ENCODE peak calls at places on chromosomes 2 and 18, in eight cellular contexts. C is activated effector memory CD4-positive, alpha-beta T cell treated with Interleukin-2 at 50 U/mL for 16 hours; N is lung microvascular endothelial cell; O is HCT116; H is M059J; G is progenitor cell of endocrine pancreas; K is NCI-H2081 treated with DMSO at 0.1 percent for 48 hours; X is RKO. Q is an unnamed sample.

GRCh38 chr2:44686561-44686960 is 254.9 kb upstream of the SIX3 start:
- DNase-seq in C (no peak), N (peak; percentile 32), O (peak; percentile 3), H (peak; percentile 61), G (no peak), K (no peak), X (peak; percentile 86), Q (no peak)

GRCh38 chr2:67290451-67290991 is 106.6 kb upstream of the ETAA1 start:
- DNase-seq in C (no peak), N (peak; percentile 67), O (peak; percentile 3), H (peak; percentile 95), G (no peak), K (no peak), X (peak; percentile 1), Q (no peak)

GRCh38 chr2:40783704-40784103 is 331.8 kb upstream of the SLC8A1 start:
- DNase-seq in C (no peak), N (no peak), O (no peak), H (no peak), G (no peak), K (no peak), X (no peak), Q (no peak)

GRCh38 chr2:179963626-179964025 is 43.5 kb downstream of the CWC22 start:
- DNase-seq in C (no peak), N (peak; percentile 3), O (no peak), H (peak; percentile 28), G (no peak), K (no peak), X (peak; percentile 33), Q (no peak)

GRCh38 chr18:76314496-76314895 is 180.5 kb downstream of the ZNF516 start:
- DNase-seq in C (no peak), N (no peak), O (no peak), H (no peak), G (no peak), K (no peak), X (no peak), Q (no peak)

GRCh38 chr18:8559612-8560011 is 49.6 kb upstream of the RAB12 start:
- DNase-seq in C (no peak), N (no peak), O (no peak), H (peak; percentile 39), G (no peak), K (no peak), X (peak; percentile 7), Q (no peak)

GRCh38 chr2:36059684-36060083 is 295.9 kb upstream of the CRIM1 start:
- DNase-seq in C (no peak), N (no peak), O (no peak), H (no peak), G (no peak), K (no peak), X (no peak), Q (no peak)

GRCh38 chr2:236073246-236073645 is 94.9 kb downstream of the GBX2 start:
- DNase-seq in C (no peak), N (no peak), O (no peak), H (no peak), G (no peak), K (no peak), X (no peak), Q (no peak)

GRCh38 chr18:31487251-31488015 is 10.5 kb upstream of the DSG2 start:
- DNase-seq in C (no peak), N (peak; percentile 39), O (peak; percentile 75), H (peak; percentile 53), G (no peak), K (no peak), X (peak; percentile 95), Q (no peak)

GRCh38 chr18:8948471-8949149 is 153.9 kb upstream of the NDUFV2 start:
- DNase-seq in C (no peak), N (peak; percentile 34), O (no peak), H (peak; percentile 94), G (no peak), K (no peak), X (peak; percentile 73), Q (no peak)

GRCh38 chr2:106876699-106877098 is 9.3 kb downstream of the ST6GAL2 start:
- DNase-seq in C (no peak), N (no peak), O (no peak), H (no peak), G (no peak), K (no peak), X (no peak), Q (no peak)

GRCh38 chr2:175039031-175039430 is 33.9 kb upstream of the CHN1 start:
- DNase-seq in C (no peak), N (no peak), O (no peak), H (no peak), G (no peak), K (no peak), X (no peak), Q (no peak)

GRCh38 chr18:9987931-9988330 is 74.1 kb downstream of the VAPA start:
- DNase-seq in C (no peak), N (no peak), O (no peak), H (no peak), G (no peak), K (peak; percentile 38), X (no peak), Q (peak; percentile 74)

GRCh38 chr18:27844416-27844792 is 332.5 kb downstream of the CDH2 start:
- DNase-seq in C (no peak), N (no peak), O (no peak), H (peak; percentile 94), G (no peak), K (no peak), X (no peak), Q (no peak)

GRCh38 chr2:86046985-86047384 is 58.7 kb downstream of the POLR1A start:
- DNase-seq in C (no peak), N (no peak), O (no peak), H (no peak), G (no peak), K (no peak), X (no peak), Q (no peak)

GRCh38 chr18:51009071-51009470 is 20.9 kb upstream of the SMAD4 start:
- DNase-seq in C (no peak), N (no peak), O (no peak), H (peak; percentile 40), G (no peak), K (no peak), X (peak; percentile 59), Q (no peak)

GRCh38 chr2:68196120-68196716 is 38.5 kb downstream of the PNO1 start:
- DNase-seq in C (peak; percentile 22), N (peak; percentile 37), O (no peak), H (peak; percentile 50), G (no peak), K (no peak), X (peak; percentile 40), Q (no peak)

GRCh38 chr2:195450537-195451113 is 206.4 kb upstream of the SLC39A10 start:
- DNase-seq in C (no peak), N (no peak), O (no peak), H (no peak), G (no peak), K (no peak), X (no peak), Q (no peak)

GRCh38 chr2:3612639-3613523 is 18.0 kb downstream of the COLEC11 start:
- DNase-seq in C (no peak), N (no peak), O (no peak), H (no peak), G (no peak), K (no peak), X (no peak), Q (no peak)

GRCh38 chr18:7885763-7886295 is 318.7 kb downstream of the PTPRM start:
- DNase-seq in C (no peak), N (no peak), O (no peak), H (no peak), G (no peak), K (no peak), X (no peak), Q (no peak)

GRCh38 chr2:191713837-191714236 is 35.9 kb downstream of the NABP1 start:
- DNase-seq in C (no peak), N (no peak), O (peak; percentile 23), H (peak; percentile 12), G (no peak), K (no peak), X (peak; percentile 37), Q (no peak)

GRCh38 chr2:128808462-128809255 is 490.0 kb upstream of the HS6ST1 start:
- DNase-seq in C (no peak), N (no peak), O (peak; percentile 50), H (peak; percentile 18), G (no peak), K (no peak), X (peak; percentile 31), Q (no peak)

GRCh38 chr2:46068604-46069003 is 228.6 kb upstream of the EPAS1 start:
- DNase-seq in C (no peak), N (peak; percentile 17), O (no peak), H (no peak), G (no peak), K (no peak), X (no peak), Q (no peak)

GRCh38 chr2:172462393-172463381 is 35.3 kb downstream of the ITGA6 start:
- DNase-seq in C (peak; percentile 37), N (no peak), O (no peak), H (no peak), G (no peak), K (no peak), X (no peak), Q (no peak)

GRCh38 chr18:62781893-62782292 is 66.6 kb downstream of the PHLPP1 start:
- DNase-seq in C (no peak), N (peak; percentile 68), O (no peak), H (peak; percentile 79), G (no peak), K (no peak), X (peak; percentile 29), Q (no peak)

GRCh38 chr2:45438872-45439665 is 172.0 kb downstream of the SRBD1 start:
- DNase-seq in C (no peak), N (no peak), O (no peak), H (no peak), G (no peak), K (no peak), X (no peak), Q (no peak)

GRCh38 chr2:232230557-232230956 is 148.0 kb upstream of the ALPP start:
- DNase-seq in C (no peak), N (peak; percentile 20), O (peak; percentile 3), H (peak; percentile 3), G (no peak), K (no peak), X (no peak), Q (no peak)

GRCh38 chr2:84888401-84889276 is 7.8 kb upstream of the TRABD2A start:
- DNase-seq in C (no peak), N (peak; percentile 44), O (no peak), H (peak; percentile 72), G (no peak), K (no peak), X (no peak), Q (no peak)

GRCh38 chr2:152409691-152410597 is 75.0 kb downstream of the FMNL2 start:
- DNase-seq in C (no peak), N (peak; percentile 33), O (no peak), H (peak; percentile 46), G (no peak), K (no peak), X (no peak), Q (no peak)

GRCh38 chr2:237894986-237895543 is 35.6 kb downstream of the RAMP1 start:
- DNase-seq in C (no peak), N (no peak), O (no peak), H (no peak), G (peak; percentile 7), K (no peak), X (no peak), Q (no peak)

GRCh38 chr2:2901384-2902345 is 476.0 kb downstream of the EIPR1 start:
- DNase-seq in C (no peak), N (no peak), O (no peak), H (no peak), G (no peak), K (no peak), X (no peak), Q (no peak)

GRCh38 chr2:100940766-100941645 is 61.1 kb upstream of the RPL31 start:
- DNase-seq in C (no peak), N (no peak), O (no peak), H (no peak), G (no peak), K (no peak), X (no peak), Q (no peak)

GRCh38 chr18:8744656-8745055 is 39.3 kb downstream of the MTCL1 start:
- DNase-seq in C (peak; percentile 31), N (no peak), O (no peak), H (no peak), G (no peak), K (no peak), X (no peak), Q (no peak)

GRCh38 chr2:9493478-9493877 is 19.1 kb downstream of the IAH1 start:
- DNase-seq in C (no peak), N (no peak), O (no peak), H (no peak), G (no peak), K (no peak), X (no peak), Q (no peak)